ENCODE peak calls at places on chromosomes 16 and 17, in ten cellular contexts. One of them, this sample, is unnamed.

GRCh38 chr16:66028505-66029216 is 337.8 kb upstream of the CDH5 start:
- DNase-seq in uterus: peak
- DNase-seq in WERI-Rb-1: no peak
- DNase-seq in stomach: no peak
- DNase-seq in PC-3: peak
- DNase-seq in IMR-90: peak
- DNase-seq in cardiac muscle cell: peak
- DNase-seq in fibroblast of pulmonary artery: peak
- DNase-seq in OCI-LY7: no peak
- DNase-seq in bronchial epithelial cell: peak
- DNase-seq in this sample: no peak

GRCh38 chr17:226773-227580 is 45.5 kb upstream of the DOC2B start:
- DNase-seq in uterus: no peak
- DNase-seq in WERI-Rb-1: no peak
- DNase-seq in stomach: no peak
- DNase-seq in PC-3: no peak
- DNase-seq in IMR-90: no peak
- DNase-seq in cardiac muscle cell: peak
- DNase-seq in fibroblast of pulmonary artery: no peak
- DNase-seq in OCI-LY7: no peak
- DNase-seq in bronchial epithelial cell: no peak
- DNase-seq in this sample: no peak

GRCh38 chr16:8963010-8963824 is 489 bp downstream of the USP7 start:
- DNase-seq in uterus: no peak
- DNase-seq in WERI-Rb-1: no peak
- DNase-seq in stomach: no peak
- DNase-seq in PC-3: no peak
- DNase-seq in IMR-90: no peak
- DNase-seq in cardiac muscle cell: no peak
- DNase-seq in fibroblast of pulmonary artery: no peak
- DNase-seq in OCI-LY7: peak
- DNase-seq in bronchial epithelial cell: no peak
- DNase-seq in this sample: no peak

GRCh38 chr17:65137076-65137935 is at the start of gene RGS9:
- DNase-seq in uterus: peak
- DNase-seq in WERI-Rb-1: peak
- DNase-seq in stomach: peak
- DNase-seq in PC-3: peak
- DNase-seq in IMR-90: peak
- DNase-seq in cardiac muscle cell: peak
- DNase-seq in fibroblast of pulmonary artery: peak
- DNase-seq in OCI-LY7: peak
- DNase-seq in bronchial epithelial cell: peak
- DNase-seq in this sample: peak

GRCh38 chr16:77896357-77896972 is 108.1 kb downstream of the VAT1L start:
- DNase-seq in uterus: no peak
- DNase-seq in WERI-Rb-1: peak
- DNase-seq in stomach: no peak
- DNase-seq in PC-3: no peak
- DNase-seq in IMR-90: no peak
- DNase-seq in cardiac muscle cell: peak
- DNase-seq in fibroblast of pulmonary artery: no peak
- DNase-seq in OCI-LY7: no peak
- DNase-seq in bronchial epithelial cell: no peak
- DNase-seq in this sample: no peak

GRCh38 chr16:67661864-67662652 is 1.3 kb downstream of the PARD6A start:
- DNase-seq in uterus: no peak
- DNase-seq in WERI-Rb-1: no peak
- DNase-seq in stomach: no peak
- DNase-seq in PC-3: no peak
- DNase-seq in IMR-90: no peak
- DNase-seq in cardiac muscle cell: no peak
- DNase-seq in fibroblast of pulmonary artery: no peak
- DNase-seq in OCI-LY7: no peak
- DNase-seq in bronchial epithelial cell: no peak
- DNase-seq in this sample: no peak

GRCh38 chr17:74759941-74760340 is 11.5 kb downstream of the NHERF1 start:
- DNase-seq in uterus: no peak
- DNase-seq in WERI-Rb-1: peak
- DNase-seq in stomach: peak
- DNase-seq in PC-3: peak
- DNase-seq in IMR-90: no peak
- DNase-seq in cardiac muscle cell: no peak
- DNase-seq in fibroblast of pulmonary artery: no peak
- DNase-seq in OCI-LY7: no peak
- DNase-seq in bronchial epithelial cell: peak
- DNase-seq in this sample: no peak

GRCh38 chr16:75105306-75106061 is 11.1 kb downstream of the LDHD start:
- DNase-seq in uterus: peak
- DNase-seq in WERI-Rb-1: no peak
- DNase-seq in stomach: no peak
- DNase-seq in PC-3: no peak
- DNase-seq in IMR-90: peak
- DNase-seq in cardiac muscle cell: peak
- DNase-seq in fibroblast of pulmonary artery: peak
- DNase-seq in OCI-LY7: peak
- DNase-seq in bronchial epithelial cell: no peak
- DNase-seq in this sample: no peak

GRCh38 chr17:65222216-65222738 is 85.1 kb downstream of the RGS9 start:
- DNase-seq in uterus: no peak
- DNase-seq in WERI-Rb-1: no peak
- DNase-seq in stomach: no peak
- DNase-seq in PC-3: peak
- DNase-seq in IMR-90: peak
- DNase-seq in cardiac muscle cell: no peak
- DNase-seq in fibroblast of pulmonary artery: no peak
- DNase-seq in OCI-LY7: no peak
- DNase-seq in bronchial epithelial cell: peak
- DNase-seq in this sample: no peak

GRCh38 chr17:49390548-49391324 is 23.9 kb downstream of the PHB1 start:
- DNase-seq in uterus: no peak
- DNase-seq in WERI-Rb-1: no peak
- DNase-seq in stomach: peak
- DNase-seq in PC-3: no peak
- DNase-seq in IMR-90: no peak
- DNase-seq in cardiac muscle cell: no peak
- DNase-seq in fibroblast of pulmonary artery: no peak
- DNase-seq in OCI-LY7: peak
- DNase-seq in bronchial epithelial cell: no peak
- DNase-seq in this sample: no peak

GRCh38 chr17:65561394-65562205 is at the start of gene AXIN2:
- DNase-seq in uterus: peak
- DNase-seq in WERI-Rb-1: peak
- DNase-seq in stomach: peak
- DNase-seq in PC-3: peak
- DNase-seq in IMR-90: peak
- DNase-seq in cardiac muscle cell: peak
- DNase-seq in fibroblast of pulmonary artery: peak
- DNase-seq in OCI-LY7: peak
- DNase-seq in bronchial epithelial cell: peak
- DNase-seq in this sample: no peak

GRCh38 chr17:73657473-73658116 is 13.3 kb upstream of the SDK2 start:
- DNase-seq in uterus: no peak
- DNase-seq in WERI-Rb-1: peak
- DNase-seq in stomach: peak
- DNase-seq in PC-3: peak
- DNase-seq in IMR-90: no peak
- DNase-seq in cardiac muscle cell: peak
- DNase-seq in fibroblast of pulmonary artery: peak
- DNase-seq in OCI-LY7: peak
- DNase-seq in bronchial epithelial cell: peak
- DNase-seq in this sample: no peak

GRCh38 chr17:335691-336090 is 16.9 kb downstream of the RPH3AL start:
- DNase-seq in uterus: no peak
- DNase-seq in WERI-Rb-1: peak
- DNase-seq in stomach: no peak
- DNase-seq in PC-3: no peak
- DNase-seq in IMR-90: no peak
- DNase-seq in cardiac muscle cell: no peak
- DNase-seq in fibroblast of pulmonary artery: no peak
- DNase-seq in OCI-LY7: no peak
- DNase-seq in bronchial epithelial cell: no peak
- DNase-seq in this sample: no peak

GRCh38 chr16:83301966-83302365 is 505.8 kb upstream of the HSBP1 start:
- DNase-seq in uterus: no peak
- DNase-seq in WERI-Rb-1: no peak
- DNase-seq in stomach: no peak
- DNase-seq in PC-3: no peak
- DNase-seq in IMR-90: peak
- DNase-seq in cardiac muscle cell: peak
- DNase-seq in fibroblast of pulmonary artery: peak
- DNase-seq in OCI-LY7: no peak
- DNase-seq in bronchial epithelial cell: no peak
- DNase-seq in this sample: no peak

GRCh38 chr16:68085259-68086071 is at the start of gene NFATC3:
- DNase-seq in uterus: peak
- DNase-seq in WERI-Rb-1: peak
- DNase-seq in stomach: peak
- DNase-seq in PC-3: peak
- DNase-seq in IMR-90: peak
- DNase-seq in cardiac muscle cell: peak
- DNase-seq in fibroblast of pulmonary artery: peak
- DNase-seq in OCI-LY7: peak
- DNase-seq in bronchial epithelial cell: peak
- DNase-seq in this sample: peak

GRCh38 chr17:50133028-50133768 is 3.2 kb upstream of the SAMD14 start:
- DNase-seq in uterus: no peak
- DNase-seq in WERI-Rb-1: no peak
- DNase-seq in stomach: no peak
- DNase-seq in PC-3: peak
- DNase-seq in IMR-90: peak
- DNase-seq in cardiac muscle cell: peak
- DNase-seq in fibroblast of pulmonary artery: peak
- DNase-seq in OCI-LY7: no peak
- DNase-seq in bronchial epithelial cell: no peak
- DNase-seq in this sample: no peak

GRCh38 chr16:31002252-31002700 is 8.2 kb downstream of the STX1B start:
- DNase-seq in uterus: no peak
- DNase-seq in WERI-Rb-1: no peak
- DNase-seq in stomach: no peak
- DNase-seq in PC-3: no peak
- DNase-seq in IMR-90: no peak
- DNase-seq in cardiac muscle cell: no peak
- DNase-seq in fibroblast of pulmonary artery: no peak
- DNase-seq in OCI-LY7: no peak
- DNase-seq in bronchial epithelial cell: peak
- DNase-seq in this sample: no peak

GRCh38 chr17:45579529-45580495 is 89.3 kb upstream of the PLEKHM1 start:
- DNase-seq in uterus: no peak
- DNase-seq in WERI-Rb-1: peak
- DNase-seq in stomach: no peak
- DNase-seq in PC-3: no peak
- DNase-seq in IMR-90: no peak
- DNase-seq in cardiac muscle cell: no peak
- DNase-seq in fibroblast of pulmonary artery: no peak
- DNase-seq in OCI-LY7: no peak
- DNase-seq in bronchial epithelial cell: no peak
- DNase-seq in this sample: no peak

DNA sequence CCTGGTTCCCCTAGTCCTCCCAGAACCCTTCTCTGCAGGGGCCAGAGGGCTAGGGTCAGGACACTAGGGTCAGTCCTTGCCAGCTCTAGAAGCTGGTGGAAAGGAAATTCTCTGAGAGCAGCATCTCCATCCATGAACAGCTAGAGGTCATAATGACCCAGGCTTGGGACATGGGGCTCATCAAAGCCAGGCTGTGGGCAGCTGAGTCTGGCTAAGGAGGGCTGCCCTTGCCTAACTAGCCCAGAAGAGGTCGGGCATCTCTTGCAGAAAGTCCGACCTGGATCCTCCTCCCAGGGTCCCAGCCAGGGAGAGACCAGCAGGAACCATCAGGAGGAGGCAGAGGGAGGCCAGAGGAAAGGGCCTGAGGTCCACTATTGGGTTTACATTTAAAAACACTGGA is 4.3 kb downstream of the MPO start:
- DNase-seq in uterus: no peak
- DNase-seq in WERI-Rb-1: no peak
- DNase-seq in stomach: no peak
- DNase-seq in PC-3: no peak
- DNase-seq in IMR-90: no peak
- DNase-seq in cardiac muscle cell: no peak
- DNase-seq in fibroblast of pulmonary artery: no peak
- DNase-seq in OCI-LY7: no peak
- DNase-seq in bronchial epithelial cell: no peak
- DNase-seq in this sample: no peak
- TF ChIP-seq CTCF in uterus: no peak
- TF ChIP-seq CTCF in WERI-Rb-1: peak
- TF ChIP-seq CTCF in stomach: no peak
- TF ChIP-seq CTCF in PC-3: no peak
- TF ChIP-seq CTCF in IMR-90: no peak
- TF ChIP-seq CTCF in cardiac muscle cell: no peak
- TF ChIP-seq CTCF in fibroblast of pulmonary artery: no peak
- TF ChIP-seq CTCF in OCI-LY7: no peak
- TF ChIP-seq CTCF in bronchial epithelial cell: no peak
- TF ChIP-seq CTCF in this sample: no peak

DNA sequence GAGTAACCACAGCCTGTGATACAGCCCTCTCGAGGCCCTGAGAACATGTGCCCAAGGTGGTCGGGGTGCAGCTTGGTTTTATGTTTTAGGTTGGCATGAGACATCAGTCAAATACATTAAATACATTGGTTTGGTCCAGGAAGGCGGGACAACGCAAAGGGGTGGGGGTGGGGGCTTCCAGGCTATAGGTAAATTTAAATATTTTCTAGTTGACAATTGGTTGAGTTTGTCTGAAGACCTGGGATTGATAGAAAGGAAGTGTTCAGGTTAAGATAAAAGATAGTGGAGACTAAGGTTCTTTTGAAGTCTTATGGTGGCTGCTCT is 1.2 kb upstream of the ZKSCAN2 start:
- DNase-seq in uterus: no peak
- DNase-seq in WERI-Rb-1: no peak
- DNase-seq in stomach: no peak
- DNase-seq in PC-3: no peak
- DNase-seq in IMR-90: no peak
- DNase-seq in cardiac muscle cell: no peak
- DNase-seq in fibroblast of pulmonary artery: no peak
- DNase-seq in OCI-LY7: peak
- DNase-seq in bronchial epithelial cell: no peak
- DNase-seq in this sample: no peak
- H3K4me3 ChIP-seq in uterus: no peak
- H3K4me3 ChIP-seq in WERI-Rb-1: peak
- H3K4me3 ChIP-seq in stomach: peak
- H3K4me3 ChIP-seq in PC-3: peak
- H3K4me3 ChIP-seq in IMR-90: peak
- H3K4me3 ChIP-seq in cardiac muscle cell: peak
- H3K4me3 ChIP-seq in fibroblast of pulmonary artery: peak
- H3K4me3 ChIP-seq in OCI-LY7: peak
- H3K4me3 ChIP-seq in bronchial epithelial cell: peak
- H3K4me3 ChIP-seq in this sample: peak

GRCh38 chr16:58644108-58644507 is 14.5 kb upstream of the CNOT1 start:
- DNase-seq in uterus: no peak
- DNase-seq in WERI-Rb-1: no peak
- DNase-seq in stomach: no peak
- DNase-seq in PC-3: no peak
- DNase-seq in IMR-90: no peak
- DNase-seq in cardiac muscle cell: no peak
- DNase-seq in fibroblast of pulmonary artery: no peak
- DNase-seq in OCI-LY7: no peak
- DNase-seq in bronchial epithelial cell: no peak
- DNase-seq in this sample: no peak
- TF ChIP-seq CTCF in uterus: no peak
- TF ChIP-seq CTCF in WERI-Rb-1: no peak
- TF ChIP-seq CTCF in stomach: no peak
- TF ChIP-seq CTCF in PC-3: no peak
- TF ChIP-seq CTCF in IMR-90: no peak
- TF ChIP-seq CTCF in cardiac muscle cell: no peak
- TF ChIP-seq CTCF in fibroblast of pulmonary artery: no peak
- TF ChIP-seq CTCF in OCI-LY7: no peak
- TF ChIP-seq CTCF in bronchial epithelial cell: no peak
- TF ChIP-seq CTCF in this sample: no peak

GRCh38 chr17:77392376-77393273 is 251.9 kb downstream of the SEC14L1 start:
- DNase-seq in uterus: peak
- DNase-seq in WERI-Rb-1: peak
- DNase-seq in stomach: peak
- DNase-seq in PC-3: no peak
- DNase-seq in IMR-90: no peak
- DNase-seq in cardiac muscle cell: no peak
- DNase-seq in fibroblast of pulmonary artery: no peak
- DNase-seq in OCI-LY7: no peak
- DNase-seq in bronchial epithelial cell: no peak
- DNase-seq in this sample: no peak
- H3K4me3 ChIP-seq in uterus: no peak
- H3K4me3 ChIP-seq in WERI-Rb-1: no peak
- H3K4me3 ChIP-seq in stomach: no peak
- H3K4me3 ChIP-seq in PC-3: no peak
- H3K4me3 ChIP-seq in IMR-90: no peak
- H3K4me3 ChIP-seq in cardiac muscle cell: no peak
- H3K4me3 ChIP-seq in fibroblast of pulmonary artery: no peak
- H3K4me3 ChIP-seq in OCI-LY7: no peak
- H3K4me3 ChIP-seq in bronchial epithelial cell: no peak
- H3K4me3 ChIP-seq in this sample: no peak